ENCODE peak calls at places on chromosomes 13 and 19, in nine cellular contexts. One of them, this sample, is unnamed. For H3K4me1, the result is how much of the 10 kb centered on the place peaks cover.

GRCh38 chr19:54017266-54017665 is 25.8 kb downstream of the CACNG6 start:
- DNase-seq in psoas muscle: no peak
- DNase-seq in thoracic aorta: no peak
- DNase-seq in Peyer's patch: no peak
- DNase-seq in hepatocyte: no peak
- DNase-seq in uterus: no peak
- DNase-seq in tibial artery: no peak
- DNase-seq in tibial nerve: no peak
- DNase-seq in CD8-positive, alpha-beta T cell: no peak
- DNase-seq in this sample: no peak

GRCh38 chr13:96821971-96822370 is 172.3 kb downstream of the OXGR1 start:
- DNase-seq in tibial nerve: no peak
- DNase-seq in hepatocyte: no peak
- DNase-seq in thoracic aorta: no peak
- DNase-seq in psoas muscle: no peak
- DNase-seq in tibial artery: no peak
- DNase-seq in Peyer's patch: no peak
- DNase-seq in uterus: no peak
- DNase-seq in CD8-positive, alpha-beta T cell: no peak
- DNase-seq in this sample: no peak

GRCh38 chr13:67619987-67620386 is 389.9 kb upstream of the PCDH9 start:
- DNase-seq in CD8-positive, alpha-beta T cell: no peak
- DNase-seq in tibial artery: no peak
- DNase-seq in uterus: no peak
- DNase-seq in psoas muscle: no peak
- DNase-seq in tibial nerve: no peak
- DNase-seq in hepatocyte: peak
- DNase-seq in Peyer's patch: no peak
- DNase-seq in thoracic aorta: no peak
- DNase-seq in this sample: no peak

GRCh38 chr19:35759697-35760096 is 1.7 kb downstream of the PROSER3 start:
- DNase-seq in tibial artery: no peak
- DNase-seq in thoracic aorta: no peak
- DNase-seq in uterus: no peak
- DNase-seq in tibial nerve: no peak
- DNase-seq in hepatocyte: no peak
- DNase-seq in Peyer's patch: no peak
- DNase-seq in psoas muscle: no peak
- DNase-seq in CD8-positive, alpha-beta T cell: no peak
- DNase-seq in this sample: no peak

GRCh38 chr13:103287659-103288058 is 221.4 kb upstream of the SLC10A2 start:
- DNase-seq in psoas muscle: no peak
- DNase-seq in tibial nerve: no peak
- DNase-seq in CD8-positive, alpha-beta T cell: no peak
- DNase-seq in Peyer's patch: no peak
- DNase-seq in thoracic aorta: no peak
- DNase-seq in hepatocyte: no peak
- DNase-seq in uterus: no peak
- DNase-seq in tibial artery: no peak
- DNase-seq in this sample: no peak

GRCh38 chr13:98915563-98916348 is 62.1 kb downstream of the DOCK9 start:
- DNase-seq in thoracic aorta: no peak
- DNase-seq in uterus: no peak
- DNase-seq in hepatocyte: no peak
- DNase-seq in Peyer's patch: no peak
- DNase-seq in CD8-positive, alpha-beta T cell: no peak
- DNase-seq in psoas muscle: no peak
- DNase-seq in tibial nerve: no peak
- DNase-seq in tibial artery: no peak
- DNase-seq in this sample: no peak

GRCh38 chr13:101556676-101557121 is 104.2 kb downstream of the ITGBL1 start:
- DNase-seq in Peyer's patch: no peak
- DNase-seq in tibial artery: peak
- DNase-seq in thoracic aorta: no peak
- DNase-seq in psoas muscle: peak
- DNase-seq in uterus: no peak
- DNase-seq in hepatocyte: no peak
- DNase-seq in tibial nerve: no peak
- DNase-seq in CD8-positive, alpha-beta T cell: no peak
- DNase-seq in this sample: no peak

GRCh38 chr19:6610934-6611370 is 20.0 kb upstream of the CD70 start:
- DNase-seq in uterus: no peak
- DNase-seq in hepatocyte: no peak
- DNase-seq in tibial nerve: no peak
- DNase-seq in Peyer's patch: no peak
- DNase-seq in psoas muscle: no peak
- DNase-seq in thoracic aorta: no peak
- DNase-seq in CD8-positive, alpha-beta T cell: no peak
- DNase-seq in tibial artery: no peak
- DNase-seq in this sample: no peak

GRCh38 chr19:13441810-13442512 is 64.3 kb downstream of the CACNA1A start:
- DNase-seq in uterus: no peak
- DNase-seq in tibial artery: no peak
- DNase-seq in tibial nerve: no peak
- DNase-seq in psoas muscle: no peak
- DNase-seq in CD8-positive, alpha-beta T cell: peak
- DNase-seq in thoracic aorta: no peak
- DNase-seq in hepatocyte: peak
- DNase-seq in Peyer's patch: no peak
- DNase-seq in this sample: no peak

GRCh38 chr19:3866798-3867638 is 1.8 kb downstream of the ZFR2 start:
- DNase-seq in thoracic aorta: no peak
- DNase-seq in tibial nerve: no peak
- DNase-seq in uterus: no peak
- DNase-seq in CD8-positive, alpha-beta T cell: no peak
- DNase-seq in hepatocyte: no peak
- DNase-seq in Peyer's patch: no peak
- DNase-seq in tibial artery: no peak
- DNase-seq in psoas muscle: no peak
- DNase-seq in this sample: no peak

GRCh38 chr13:111431241-111431640 is 110.8 kb downstream of the TEX29 start:
- DNase-seq in uterus: no peak
- DNase-seq in tibial artery: no peak
- DNase-seq in thoracic aorta: no peak
- DNase-seq in tibial nerve: no peak
- DNase-seq in Peyer's patch: no peak
- DNase-seq in hepatocyte: no peak
- DNase-seq in psoas muscle: no peak
- DNase-seq in CD8-positive, alpha-beta T cell: no peak
- DNase-seq in this sample: no peak

GRCh38 chr19:4732680-4733114 is 9.1 kb upstream of the DPP9 start:
- DNase-seq in psoas muscle: no peak
- DNase-seq in Peyer's patch: peak
- DNase-seq in tibial nerve: no peak
- DNase-seq in tibial artery: no peak
- DNase-seq in CD8-positive, alpha-beta T cell: peak
- DNase-seq in uterus: peak
- DNase-seq in thoracic aorta: no peak
- DNase-seq in hepatocyte: peak
- DNase-seq in this sample: no peak

GRCh38 chr19:34711890-34712289 is 22.2 kb upstream of the ZNF181 start:
- DNase-seq in Peyer's patch: no peak
- DNase-seq in tibial artery: no peak
- DNase-seq in hepatocyte: no peak
- DNase-seq in uterus: no peak
- DNase-seq in psoas muscle: no peak
- DNase-seq in thoracic aorta: no peak
- DNase-seq in CD8-positive, alpha-beta T cell: no peak
- DNase-seq in tibial nerve: no peak
- DNase-seq in this sample: no peak

GRCh38 chr13:31947105-31947504 is 84.5 kb upstream of the FRY start:
- DNase-seq in CD8-positive, alpha-beta T cell: no peak
- DNase-seq in psoas muscle: no peak
- DNase-seq in uterus: no peak
- DNase-seq in hepatocyte: no peak
- DNase-seq in tibial nerve: no peak
- DNase-seq in thoracic aorta: no peak
- DNase-seq in tibial artery: no peak
- DNase-seq in Peyer's patch: no peak
- DNase-seq in this sample: no peak

GRCh38 chr19:50959731-50960500 is 7.1 kb upstream of the KLK5 start:
- DNase-seq in tibial nerve: no peak
- DNase-seq in hepatocyte: no peak
- DNase-seq in CD8-positive, alpha-beta T cell: no peak
- DNase-seq in uterus: no peak
- DNase-seq in tibial artery: no peak
- DNase-seq in Peyer's patch: no peak
- DNase-seq in psoas muscle: no peak
- DNase-seq in thoracic aorta: no peak
- DNase-seq in this sample: no peak

GRCh38 chr13:50979187-50979586 is 69.6 kb downstream of the RNASEH2B start:
- DNase-seq in Peyer's patch: no peak
- DNase-seq in tibial nerve: no peak
- DNase-seq in tibial artery: no peak
- DNase-seq in hepatocyte: no peak
- DNase-seq in psoas muscle: no peak
- DNase-seq in uterus: no peak
- DNase-seq in CD8-positive, alpha-beta T cell: no peak
- DNase-seq in thoracic aorta: no peak
- DNase-seq in this sample: no peak

GRCh38 chr19:14182481-14182880 is 23.5 kb downstream of the ADGRL1 start:
- DNase-seq in CD8-positive, alpha-beta T cell: no peak
- DNase-seq in Peyer's patch: no peak
- DNase-seq in hepatocyte: no peak
- DNase-seq in thoracic aorta: no peak
- DNase-seq in tibial artery: no peak
- DNase-seq in tibial nerve: no peak
- DNase-seq in psoas muscle: no peak
- DNase-seq in uterus: no peak
- DNase-seq in this sample: no peak

GRCh38 chr19:33634361-33635091 is 12.8 kb downstream of the CHST8 start:
- DNase-seq in Peyer's patch: no peak
- DNase-seq in psoas muscle: no peak
- DNase-seq in hepatocyte: no peak
- DNase-seq in tibial nerve: no peak
- DNase-seq in tibial artery: no peak
- DNase-seq in CD8-positive, alpha-beta T cell: no peak
- DNase-seq in uterus: no peak
- DNase-seq in thoracic aorta: no peak
- DNase-seq in this sample: no peak

GRCh38 chr13:101307181-101307701 is 109.1 kb downstream of the NALCN start:
- DNase-seq in tibial nerve: no peak
- DNase-seq in uterus: no peak
- DNase-seq in hepatocyte: peak
- DNase-seq in thoracic aorta: no peak
- DNase-seq in CD8-positive, alpha-beta T cell: no peak
- DNase-seq in Peyer's patch: no peak
- DNase-seq in tibial artery: no peak
- DNase-seq in psoas muscle: no peak
- DNase-seq in this sample: no peak

GRCh38 chr13:44088911-44089851 is 209.5 kb downstream of the LACC1 start:
- DNase-seq in CD8-positive, alpha-beta T cell: no peak
- DNase-seq in psoas muscle: no peak
- DNase-seq in thoracic aorta: no peak
- DNase-seq in tibial nerve: no peak
- DNase-seq in Peyer's patch: no peak
- DNase-seq in tibial artery: no peak
- DNase-seq in uterus: no peak
- DNase-seq in hepatocyte: no peak
- DNase-seq in this sample: no peak

GRCh38 chr19:42303101-42303464 is 659 bp upstream of the PAFAH1B3 start:
- DNase-seq in thoracic aorta: no peak
- DNase-seq in Peyer's patch: no peak
- DNase-seq in hepatocyte: no peak
- DNase-seq in psoas muscle: no peak
- DNase-seq in tibial artery: no peak
- DNase-seq in CD8-positive, alpha-beta T cell: no peak
- DNase-seq in tibial nerve: no peak
- DNase-seq in uterus: no peak
- DNase-seq in this sample: no peak
- H3K27ac ChIP-seq in thoracic aorta: no peak
- H3K27ac ChIP-seq in Peyer's patch: peak
- H3K27ac ChIP-seq in hepatocyte: peak
- H3K27ac ChIP-seq in psoas muscle: no peak
- H3K27ac ChIP-seq in tibial artery: no peak
- H3K27ac ChIP-seq in CD8-positive, alpha-beta T cell: no peak
- H3K27ac ChIP-seq in tibial nerve: no peak
- H3K27ac ChIP-seq in uterus: no peak
- H3K27ac ChIP-seq in this sample: peak

DNA sequence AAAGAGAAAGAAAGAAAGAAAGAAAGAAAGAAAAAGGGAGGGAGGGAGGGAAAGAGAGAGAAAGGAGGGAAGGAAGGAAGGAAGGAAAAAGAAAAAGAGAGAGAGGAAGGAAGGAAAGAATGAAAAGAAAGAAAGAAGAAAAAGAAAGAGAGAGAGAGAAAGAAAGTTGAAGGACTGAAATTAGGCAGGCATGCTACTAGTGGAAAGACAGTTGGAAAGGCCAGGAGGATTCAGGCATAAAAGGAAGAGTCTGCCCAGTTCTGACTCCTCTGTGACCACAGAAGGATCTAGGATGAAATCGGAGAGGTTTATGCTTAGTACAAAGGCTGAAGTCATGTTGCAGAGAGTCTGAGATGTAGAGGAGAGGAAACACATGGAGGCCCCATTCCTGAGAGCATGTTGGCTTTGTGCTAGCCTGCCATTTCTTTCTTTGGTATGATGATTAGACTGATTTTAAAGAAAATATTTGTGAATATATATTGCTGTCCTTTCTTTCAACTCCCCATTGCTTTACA is 246.5 kb upstream of the ARGLU1 start:
- DNase-seq in CD8-positive, alpha-beta T cell: no peak
- DNase-seq in thoracic aorta: no peak
- DNase-seq in tibial nerve: no peak
- DNase-seq in tibial artery: no peak
- DNase-seq in hepatocyte: no peak
- DNase-seq in psoas muscle: no peak
- DNase-seq in uterus: no peak
- DNase-seq in Peyer's patch: no peak
- DNase-seq in this sample: no peak
- H3K4me1 ChIP-seq in CD8-positive, alpha-beta T cell: under half
- H3K4me1 ChIP-seq in thoracic aorta: under half
- H3K4me1 ChIP-seq in tibial nerve: under half
- H3K4me1 ChIP-seq in tibial artery: under half
- H3K4me1 ChIP-seq in hepatocyte: under half
- H3K4me1 ChIP-seq in psoas muscle: under half
- H3K4me1 ChIP-seq in uterus: under half
- H3K4me1 ChIP-seq in Peyer's patch: under half
- H3K4me1 ChIP-seq in this sample: under half

GRCh38 chr19:47531640-47532387 is 17.0 kb upstream of the NAPA start:
- DNase-seq in uterus: no peak
- DNase-seq in Peyer's patch: no peak
- DNase-seq in thoracic aorta: no peak
- DNase-seq in CD8-positive, alpha-beta T cell: no peak
- DNase-seq in tibial nerve: no peak
- DNase-seq in tibial artery: no peak
- DNase-seq in psoas muscle: no peak
- DNase-seq in hepatocyte: no peak
- DNase-seq in this sample: no peak
- TF ChIP-seq CTCF in uterus: no peak
- TF ChIP-seq CTCF in Peyer's patch: no peak
- TF ChIP-seq CTCF in thoracic aorta: no peak
- TF ChIP-seq CTCF in CD8-positive, alpha-beta T cell: no peak
- TF ChIP-seq CTCF in tibial nerve: no peak
- TF ChIP-seq CTCF in tibial artery: no peak
- TF ChIP-seq CTCF in psoas muscle: no peak
- TF ChIP-seq CTCF in hepatocyte: no peak
- TF ChIP-seq CTCF in this sample: no peak

DNA sequence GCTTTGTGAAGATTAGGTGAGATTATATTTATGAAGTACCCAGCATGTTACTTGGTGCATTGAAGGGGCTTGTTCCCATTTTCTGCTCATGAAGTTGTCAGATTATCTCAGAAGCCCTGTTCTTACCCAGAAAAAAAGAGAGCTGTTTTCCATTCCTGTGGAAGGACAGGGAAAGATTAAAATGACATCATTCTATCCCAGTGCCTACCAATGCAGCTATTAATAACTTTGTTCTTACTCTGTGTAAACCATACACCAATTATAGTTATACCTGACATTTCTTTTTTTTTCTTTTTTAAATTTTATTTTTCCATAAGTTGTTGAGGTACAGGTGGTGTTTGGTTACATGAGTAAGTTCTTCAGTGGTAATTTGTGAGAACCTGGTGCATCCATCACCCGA is 18.6 kb downstream of the ZNF507 start:
- DNase-seq in CD8-positive, alpha-beta T cell: no peak
- DNase-seq in tibial artery: no peak
- DNase-seq in tibial nerve: no peak
- DNase-seq in Peyer's patch: no peak
- DNase-seq in thoracic aorta: no peak
- DNase-seq in hepatocyte: no peak
- DNase-seq in psoas muscle: no peak
- DNase-seq in uterus: no peak
- DNase-seq in this sample: no peak
- H3K27ac ChIP-seq in CD8-positive, alpha-beta T cell: no peak
- H3K27ac ChIP-seq in tibial artery: peak
- H3K27ac ChIP-seq in tibial nerve: peak
- H3K27ac ChIP-seq in Peyer's patch: no peak
- H3K27ac ChIP-seq in thoracic aorta: peak
- H3K27ac ChIP-seq in hepatocyte: peak
- H3K27ac ChIP-seq in psoas muscle: peak
- H3K27ac ChIP-seq in uterus: no peak
- H3K27ac ChIP-seq in this sample: peak

This sample was measured in esophagus muscularis mucosa.